ENCODE peak calls at places on chromosomes 3 and 15, in ten cellular contexts. F is CD4-positive, alpha-beta T cell; W is neural crest cell; D is HCEC 1CT; Z is AG04449; K is lung; B is HuH-7.5; V is activated CD4-positive, alpha-beta T cell treated with anti-CD3 and anti-CD28 coated beads, Interleukin-2, amount 50 U/mL, for 1 hour; E is renal cortical epithelial cell; S is iris pigment epithelial cell. T is an unnamed sample.

GRCh38 chr3:113212155-113212844 is 943 bp downstream of the BOC start:
- DNase-seq in B (no peak), D (no peak), K (no peak), F (no peak), V (no peak), S (peak; percentile 15), W (no peak), E (no peak), Z (no peak), T (no peak)

GRCh38 chr3:66401157-66401550 is 99.7 kb downstream of the LRIG1 start:
- DNase-seq in F (no peak), B (no peak), Z (no peak), W (no peak), D (no peak), V (no peak), E (no peak), S (no peak), K (no peak), T (no peak)

GRCh38 chr15:65795663-65796201 is 3.6 kb upstream of the DENND4A start:
- DNase-seq in D (no peak), B (no peak), Z (no peak), W (no peak), K (no peak), V (no peak), E (no peak), F (no peak), S (no peak), T (no peak)

GRCh38 chr15:80779658-80780415 is 667 bp downstream of the CEMIP start:
- DNase-seq in W (peak; percentile 10), V (no peak), D (peak; percentile 61), K (no peak), B (no peak), F (no peak), S (peak; percentile 56), Z (no peak), E (no peak), T (no peak)

GRCh38 chr3:61251174-61251972 is at the start of gene FHIT:
- DNase-seq in B (peak; percentile 33), E (peak; percentile 91), S (peak; percentile 92), F (peak; percentile 80), W (peak; percentile 84), K (peak; percentile 96), D (peak; percentile 91), Z (peak; percentile 54), V (peak; percentile 85), T (peak; percentile 59)

GRCh38 chr3:105860649-105861048 is 8.2 kb downstream of the CBLB start:
- DNase-seq in E (peak; percentile 16), F (no peak), V (no peak), K (no peak), S (peak; percentile 68), B (no peak), W (no peak), D (no peak), Z (no peak), T (no peak)

GRCh38 chr3:48429416-48430358 is at the start of gene PLXNB1:
- DNase-seq in B (peak; percentile 95), D (peak; percentile 41), K (peak; percentile 86), S (peak; percentile 84), E (peak; percentile 87), V (peak; percentile 63), W (peak; percentile 59), F (peak; percentile 52), Z (no peak), T (no peak)

GRCh38 chr3:14947105-14947885 is at the start of gene NR2C2:
- DNase-seq in F (peak; percentile 80), W (peak; percentile 80), Z (no peak), S (peak; percentile 77), D (peak; percentile 79), K (peak; percentile 90), V (peak; percentile 89), B (peak; percentile 93), E (no peak), T (no peak)

GRCh38 chr3:112629425-112629824 is 11.5 kb downstream of the CCDC80 start:
- DNase-seq in E (peak; percentile 73), K (peak; percentile 59), B (no peak), V (no peak), Z (peak; percentile 65), D (peak; percentile 85), F (no peak), W (no peak), S (peak; percentile 96), T (peak; percentile 91)

GRCh38 chr3:72123908-72124441 is 339.0 kb upstream of the PROK2 start:
- DNase-seq in B (no peak), K (peak; percentile 34), D (peak; percentile 92), S (peak; percentile 89), F (no peak), Z (peak; percentile 91), E (peak; percentile 97), V (no peak), W (no peak), T (peak; percentile 64)

GRCh38 chr3:169699536-169700050 is 36.1 kb upstream of the MECOM start:
- DNase-seq in D (no peak), K (no peak), V (no peak), Z (no peak), B (no peak), S (peak; percentile 47), E (no peak), W (no peak), F (no peak), T (no peak)

GRCh38 chr15:29124581-29125381 is 144.8 kb downstream of the NSMCE3 start:
- DNase-seq in D (peak; percentile 3), V (no peak), K (no peak), S (no peak), F (no peak), B (no peak), E (no peak), Z (peak; percentile 17), W (no peak), T (peak; percentile 8)

GRCh38 chr3:195097331-195098255 is 173.4 kb downstream of the XXYLT1 start:
- DNase-seq in D (no peak), K (no peak), F (no peak), W (no peak), B (no peak), S (no peak), Z (no peak), V (no peak), E (no peak), T (no peak)

GRCh38 chr3:174937488-174937887 is 78.4 kb downstream of the NAALADL2 start:
- DNase-seq in B (no peak), F (no peak), V (no peak), W (no peak), D (peak; percentile 68), K (no peak), Z (no peak), E (peak; percentile 1), S (peak; percentile 77), T (peak; percentile 55)

GRCh38 chr3:24067483-24067882 is 122.4 kb downstream of the NR1D2 start:
- DNase-seq in D (peak; percentile 4), V (no peak), S (peak; percentile 44), W (no peak), F (no peak), K (no peak), B (no peak), E (no peak), Z (no peak), T (no peak)

GRCh38 chr3:94249491-94250079 is 186.7 kb downstream of the NSUN3 start:
- DNase-seq in B (peak; percentile 27), Z (no peak), V (peak; percentile 54), E (peak; percentile 55), S (peak; percentile 60), F (peak; percentile 37), K (peak; percentile 70), D (peak; percentile 52), W (peak; percentile 79), T (peak; percentile 18)